ENCODE peak calls at places on chromosome 18, in five cellular contexts. One of them, this sample, is unnamed.

GRCh38 chr18:77249583-77250500 is at the start of gene GALR1:
- DNase-seq in Jurkat, Clone E6-1: no peak
- DNase-seq in cardiac muscle cell: peak
- DNase-seq in heart right ventricle: no peak
- DNase-seq in SHP77 treated with DMSO at 0.1 percent for 48 hours: no peak
- DNase-seq in this sample: no peak

GRCh38 chr18:46413684-46414083 is 243.3 kb downstream of the LOXHD1 start:
- DNase-seq in Jurkat, Clone E6-1: no peak
- DNase-seq in heart right ventricle: no peak
- DNase-seq in cardiac muscle cell: no peak
- DNase-seq in SHP77 treated with DMSO at 0.1 percent for 48 hours: no peak
- DNase-seq in this sample: no peak

GRCh38 chr18:46073474-46074331 is 1.6 kb upstream of the PSTPIP2 start:
- DNase-seq in heart right ventricle: peak
- DNase-seq in cardiac muscle cell: peak
- DNase-seq in Jurkat, Clone E6-1: peak
- DNase-seq in SHP77 treated with DMSO at 0.1 percent for 48 hours: no peak
- DNase-seq in this sample: peak

GRCh38 chr18:77199707-77200106 is 49.9 kb upstream of the GALR1 start:
- DNase-seq in cardiac muscle cell: no peak
- DNase-seq in heart right ventricle: no peak
- DNase-seq in Jurkat, Clone E6-1: no peak
- DNase-seq in SHP77 treated with DMSO at 0.1 percent for 48 hours: no peak
- DNase-seq in this sample: no peak

GRCh38 chr18:62325806-62326645 is 916 bp downstream of the TNFRSF11A start:
- DNase-seq in cardiac muscle cell: peak
- DNase-seq in Jurkat, Clone E6-1: no peak
- DNase-seq in heart right ventricle: no peak
- DNase-seq in SHP77 treated with DMSO at 0.1 percent for 48 hours: no peak
- DNase-seq in this sample: no peak

GRCh38 chr18:53458944-53459580 is 765.4 kb downstream of the MBD2 start:
- DNase-seq in heart right ventricle: peak
- DNase-seq in cardiac muscle cell: no peak
- DNase-seq in Jurkat, Clone E6-1: no peak
- DNase-seq in SHP77 treated with DMSO at 0.1 percent for 48 hours: no peak
- DNase-seq in this sample: no peak

GRCh38 chr18:11667578-11667977 is 21.5 kb upstream of the GNAL start:
- DNase-seq in heart right ventricle: no peak
- DNase-seq in SHP77 treated with DMSO at 0.1 percent for 48 hours: no peak
- DNase-seq in Jurkat, Clone E6-1: no peak
- DNase-seq in cardiac muscle cell: no peak
- DNase-seq in this sample: no peak

GRCh38 chr18:28003451-28003850 is 173.5 kb downstream of the CDH2 start:
- DNase-seq in Jurkat, Clone E6-1: no peak
- DNase-seq in heart right ventricle: no peak
- DNase-seq in SHP77 treated with DMSO at 0.1 percent for 48 hours: no peak
- DNase-seq in cardiac muscle cell: no peak
- DNase-seq in this sample: no peak

GRCh38 chr18:26022585-26022984 is 67.8 kb downstream of the SS18 start:
- DNase-seq in heart right ventricle: no peak
- DNase-seq in cardiac muscle cell: no peak
- DNase-seq in SHP77 treated with DMSO at 0.1 percent for 48 hours: no peak
- DNase-seq in Jurkat, Clone E6-1: no peak
- DNase-seq in this sample: no peak

GRCh38 chr18:4286256-4286655 is 168.9 kb downstream of the DLGAP1 start:
- DNase-seq in heart right ventricle: no peak
- DNase-seq in SHP77 treated with DMSO at 0.1 percent for 48 hours: no peak
- DNase-seq in Jurkat, Clone E6-1: no peak
- DNase-seq in cardiac muscle cell: no peak
- DNase-seq in this sample: no peak

GRCh38 chr18:51236225-51236624 is 38.7 kb upstream of the MEX3C start:
- DNase-seq in heart right ventricle: no peak
- DNase-seq in cardiac muscle cell: no peak
- DNase-seq in SHP77 treated with DMSO at 0.1 percent for 48 hours: no peak
- DNase-seq in Jurkat, Clone E6-1: no peak
- DNase-seq in this sample: no peak

GRCh38 chr18:3916082-3916481 is 466.1 kb downstream of the TGIF1 start:
- DNase-seq in cardiac muscle cell: no peak
- DNase-seq in Jurkat, Clone E6-1: no peak
- DNase-seq in SHP77 treated with DMSO at 0.1 percent for 48 hours: no peak
- DNase-seq in heart right ventricle: peak
- DNase-seq in this sample: no peak

GRCh38 chr18:72762505-72763122 is 105.2 kb downstream of the NETO1 start:
- DNase-seq in SHP77 treated with DMSO at 0.1 percent for 48 hours: peak
- DNase-seq in cardiac muscle cell: peak
- DNase-seq in Jurkat, Clone E6-1: peak
- DNase-seq in heart right ventricle: peak
- DNase-seq in this sample: no peak

GRCh38 chr18:36327352-36328316 is 30.1 kb downstream of the FHOD3 start:
- DNase-seq in heart right ventricle: no peak
- DNase-seq in cardiac muscle cell: no peak
- DNase-seq in Jurkat, Clone E6-1: peak
- DNase-seq in SHP77 treated with DMSO at 0.1 percent for 48 hours: no peak
- DNase-seq in this sample: no peak

GRCh38 chr18:38359258-38359657 is 793.7 kb upstream of the CELF4 start:
- DNase-seq in Jurkat, Clone E6-1: peak
- DNase-seq in cardiac muscle cell: no peak
- DNase-seq in heart right ventricle: no peak
- DNase-seq in SHP77 treated with DMSO at 0.1 percent for 48 hours: no peak
- DNase-seq in this sample: no peak

GRCh38 chr18:58859935-58860334 is 4.7 kb upstream of the ZNF532 start:
- DNase-seq in heart right ventricle: no peak
- DNase-seq in SHP77 treated with DMSO at 0.1 percent for 48 hours: no peak
- DNase-seq in Jurkat, Clone E6-1: no peak
- DNase-seq in cardiac muscle cell: no peak
- DNase-seq in this sample: no peak

GRCh38 chr18:62131305-62131909 is 55.4 kb downstream of the PIGN start:
- DNase-seq in SHP77 treated with DMSO at 0.1 percent for 48 hours: peak
- DNase-seq in Jurkat, Clone E6-1: peak
- DNase-seq in heart right ventricle: peak
- DNase-seq in cardiac muscle cell: peak
- DNase-seq in this sample: peak

GRCh38 chr18:4142876-4143275 is 312.2 kb downstream of the DLGAP1 start:
- DNase-seq in Jurkat, Clone E6-1: no peak
- DNase-seq in heart right ventricle: no peak
- DNase-seq in SHP77 treated with DMSO at 0.1 percent for 48 hours: no peak
- DNase-seq in cardiac muscle cell: no peak
- DNase-seq in this sample: no peak